ENCODE peak calls at places on chromosome X, in six cellular contexts. One of them, this sample, is unnamed.

GRCh38 chrX:14010566-14010965 is 19.1 kb downstream of the GEMIN8 start:
- DNase-seq in NCI-H510A: no peak
- DNase-seq in activated CD4-positive, alpha-beta T cell treated with anti-CD3 and anti-CD28 coated beads, Interleukin-2, amount 10 ng/mL, durations not matched to agents 7 days and 5 days: no peak
- DNase-seq in activated T-cell treated with anti-CD3 and anti-CD28 coated beads for 1 hour: no peak
- DNase-seq in naive thymus-derived CD4-positive, alpha-beta T cell: no peak
- DNase-seq in left colon: no peak
- DNase-seq in this sample: no peak

GRCh38 chrX:71098302-71098701 is 2.7 kb downstream of the FOXO4 start:
- DNase-seq in NCI-H510A: no peak
- DNase-seq in activated CD4-positive, alpha-beta T cell treated with anti-CD3 and anti-CD28 coated beads, Interleukin-2, amount 10 ng/mL, durations not matched to agents 7 days and 5 days: peak
- DNase-seq in activated T-cell treated with anti-CD3 and anti-CD28 coated beads for 1 hour: peak
- DNase-seq in naive thymus-derived CD4-positive, alpha-beta T cell: peak
- DNase-seq in left colon: peak
- DNase-seq in this sample: peak

GRCh38 chrX:74293343-74293946 is 10.5 kb upstream of the ZCCHC13 start:
- DNase-seq in NCI-H510A: peak
- DNase-seq in activated CD4-positive, alpha-beta T cell treated with anti-CD3 and anti-CD28 coated beads, Interleukin-2, amount 10 ng/mL, durations not matched to agents 7 days and 5 days: peak
- DNase-seq in activated T-cell treated with anti-CD3 and anti-CD28 coated beads for 1 hour: peak
- DNase-seq in naive thymus-derived CD4-positive, alpha-beta T cell: peak
- DNase-seq in left colon: peak
- DNase-seq in this sample: peak

GRCh38 chrX:48468693-48469691 is 1.1 kb downstream of the SLC38A5 start:
- DNase-seq in NCI-H510A: no peak
- DNase-seq in activated CD4-positive, alpha-beta T cell treated with anti-CD3 and anti-CD28 coated beads, Interleukin-2, amount 10 ng/mL, durations not matched to agents 7 days and 5 days: peak
- DNase-seq in activated T-cell treated with anti-CD3 and anti-CD28 coated beads for 1 hour: peak
- DNase-seq in naive thymus-derived CD4-positive, alpha-beta T cell: peak
- DNase-seq in left colon: peak
- DNase-seq in this sample: peak

GRCh38 chrX:10022580-10023245 is 55.6 kb downstream of the CLDN34 start:
- DNase-seq in NCI-H510A: no peak
- DNase-seq in activated CD4-positive, alpha-beta T cell treated with anti-CD3 and anti-CD28 coated beads, Interleukin-2, amount 10 ng/mL, durations not matched to agents 7 days and 5 days: no peak
- DNase-seq in activated T-cell treated with anti-CD3 and anti-CD28 coated beads for 1 hour: no peak
- DNase-seq in naive thymus-derived CD4-positive, alpha-beta T cell: no peak
- DNase-seq in left colon: no peak
- DNase-seq in this sample: peak

GRCh38 chrX:50704360-50704759 is 109.6 kb downstream of the SHROOM4 start:
- DNase-seq in NCI-H510A: no peak
- DNase-seq in activated CD4-positive, alpha-beta T cell treated with anti-CD3 and anti-CD28 coated beads, Interleukin-2, amount 10 ng/mL, durations not matched to agents 7 days and 5 days: no peak
- DNase-seq in activated T-cell treated with anti-CD3 and anti-CD28 coated beads for 1 hour: no peak
- DNase-seq in naive thymus-derived CD4-positive, alpha-beta T cell: no peak
- DNase-seq in left colon: no peak
- DNase-seq in this sample: no peak

GRCh38 chrX:1546601-1547275 is 9.8 kb upstream of the P2RY8 start:
- DNase-seq in NCI-H510A: no peak
- DNase-seq in activated CD4-positive, alpha-beta T cell treated with anti-CD3 and anti-CD28 coated beads, Interleukin-2, amount 10 ng/mL, durations not matched to agents 7 days and 5 days: no peak
- DNase-seq in activated T-cell treated with anti-CD3 and anti-CD28 coated beads for 1 hour: no peak
- DNase-seq in naive thymus-derived CD4-positive, alpha-beta T cell: no peak
- DNase-seq in left colon: no peak
- DNase-seq in this sample: no peak

GRCh38 chrX:39875834-39876625 is 221.7 kb downstream of the BCOR start:
- DNase-seq in NCI-H510A: no peak
- DNase-seq in activated CD4-positive, alpha-beta T cell treated with anti-CD3 and anti-CD28 coated beads, Interleukin-2, amount 10 ng/mL, durations not matched to agents 7 days and 5 days: no peak
- DNase-seq in activated T-cell treated with anti-CD3 and anti-CD28 coated beads for 1 hour: no peak
- DNase-seq in naive thymus-derived CD4-positive, alpha-beta T cell: no peak
- DNase-seq in left colon: no peak
- DNase-seq in this sample: no peak

GRCh38 chrX:68132749-68133148 is 300.5 kb downstream of the OPHN1 start:
- DNase-seq in NCI-H510A: no peak
- DNase-seq in activated CD4-positive, alpha-beta T cell treated with anti-CD3 and anti-CD28 coated beads, Interleukin-2, amount 10 ng/mL, durations not matched to agents 7 days and 5 days: no peak
- DNase-seq in activated T-cell treated with anti-CD3 and anti-CD28 coated beads for 1 hour: no peak
- DNase-seq in naive thymus-derived CD4-positive, alpha-beta T cell: no peak
- DNase-seq in left colon: no peak
- DNase-seq in this sample: no peak

GRCh38 chrX:47230136-47230868 is 2.5 kb upstream of the USP11 start:
- DNase-seq in NCI-H510A: no peak
- DNase-seq in activated CD4-positive, alpha-beta T cell treated with anti-CD3 and anti-CD28 coated beads, Interleukin-2, amount 10 ng/mL, durations not matched to agents 7 days and 5 days: no peak
- DNase-seq in activated T-cell treated with anti-CD3 and anti-CD28 coated beads for 1 hour: no peak
- DNase-seq in naive thymus-derived CD4-positive, alpha-beta T cell: no peak
- DNase-seq in left colon: no peak
- DNase-seq in this sample: no peak

GRCh38 chrX:101394372-101394771 is 3.6 kb downstream of the RPL36A start:
- DNase-seq in NCI-H510A: no peak
- DNase-seq in activated CD4-positive, alpha-beta T cell treated with anti-CD3 and anti-CD28 coated beads, Interleukin-2, amount 10 ng/mL, durations not matched to agents 7 days and 5 days: no peak
- DNase-seq in activated T-cell treated with anti-CD3 and anti-CD28 coated beads for 1 hour: no peak
- DNase-seq in naive thymus-derived CD4-positive, alpha-beta T cell: no peak
- DNase-seq in left colon: no peak
- DNase-seq in this sample: no peak

GRCh38 chrX:105323951-105324350 is 103.5 kb upstream of the TEX13A start:
- DNase-seq in NCI-H510A: peak
- DNase-seq in activated CD4-positive, alpha-beta T cell treated with anti-CD3 and anti-CD28 coated beads, Interleukin-2, amount 10 ng/mL, durations not matched to agents 7 days and 5 days: no peak
- DNase-seq in activated T-cell treated with anti-CD3 and anti-CD28 coated beads for 1 hour: no peak
- DNase-seq in naive thymus-derived CD4-positive, alpha-beta T cell: no peak
- DNase-seq in left colon: no peak
- DNase-seq in this sample: no peak

GRCh38 chrX:40003071-40003981 is 94.4 kb downstream of the BCOR start:
- DNase-seq in NCI-H510A: no peak
- DNase-seq in activated CD4-positive, alpha-beta T cell treated with anti-CD3 and anti-CD28 coated beads, Interleukin-2, amount 10 ng/mL, durations not matched to agents 7 days and 5 days: no peak
- DNase-seq in activated T-cell treated with anti-CD3 and anti-CD28 coated beads for 1 hour: no peak
- DNase-seq in naive thymus-derived CD4-positive, alpha-beta T cell: no peak
- DNase-seq in left colon: no peak
- DNase-seq in this sample: no peak

GRCh38 chrX:69027181-69028005 is 137.9 kb downstream of the PJA1 start:
- DNase-seq in NCI-H510A: no peak
- DNase-seq in activated CD4-positive, alpha-beta T cell treated with anti-CD3 and anti-CD28 coated beads, Interleukin-2, amount 10 ng/mL, durations not matched to agents 7 days and 5 days: no peak
- DNase-seq in activated T-cell treated with anti-CD3 and anti-CD28 coated beads for 1 hour: no peak
- DNase-seq in naive thymus-derived CD4-positive, alpha-beta T cell: no peak
- DNase-seq in left colon: peak
- DNase-seq in this sample: peak

GRCh38 chrX:19133784-19134183 is 11.5 kb upstream of the ADGRG2 start:
- DNase-seq in NCI-H510A: no peak
- DNase-seq in activated CD4-positive, alpha-beta T cell treated with anti-CD3 and anti-CD28 coated beads, Interleukin-2, amount 10 ng/mL, durations not matched to agents 7 days and 5 days: no peak
- DNase-seq in activated T-cell treated with anti-CD3 and anti-CD28 coated beads for 1 hour: no peak
- DNase-seq in naive thymus-derived CD4-positive, alpha-beta T cell: no peak
- DNase-seq in left colon: no peak
- DNase-seq in this sample: no peak

GRCh38 chrX:47169726-47170515 is 23.7 kb upstream of the UBA1 start:
- DNase-seq in NCI-H510A: no peak
- DNase-seq in activated CD4-positive, alpha-beta T cell treated with anti-CD3 and anti-CD28 coated beads, Interleukin-2, amount 10 ng/mL, durations not matched to agents 7 days and 5 days: no peak
- DNase-seq in activated T-cell treated with anti-CD3 and anti-CD28 coated beads for 1 hour: no peak
- DNase-seq in naive thymus-derived CD4-positive, alpha-beta T cell: no peak
- DNase-seq in left colon: no peak
- DNase-seq in this sample: no peak

GRCh38 chrX:56803849-56804681 is 75.0 kb downstream of the NBDY start:
- DNase-seq in NCI-H510A: no peak
- DNase-seq in activated CD4-positive, alpha-beta T cell treated with anti-CD3 and anti-CD28 coated beads, Interleukin-2, amount 10 ng/mL, durations not matched to agents 7 days and 5 days: no peak
- DNase-seq in activated T-cell treated with anti-CD3 and anti-CD28 coated beads for 1 hour: no peak
- DNase-seq in naive thymus-derived CD4-positive, alpha-beta T cell: no peak
- DNase-seq in left colon: no peak
- DNase-seq in this sample: no peak

GRCh38 chrX:24276011-24276410 is 37.9 kb downstream of the SUPT20HL2 start:
- DNase-seq in NCI-H510A: no peak
- DNase-seq in activated CD4-positive, alpha-beta T cell treated with anti-CD3 and anti-CD28 coated beads, Interleukin-2, amount 10 ng/mL, durations not matched to agents 7 days and 5 days: no peak
- DNase-seq in activated T-cell treated with anti-CD3 and anti-CD28 coated beads for 1 hour: no peak
- DNase-seq in naive thymus-derived CD4-positive, alpha-beta T cell: no peak
- DNase-seq in left colon: no peak
- DNase-seq in this sample: no peak

GRCh38 chrX:2928583-2929434 is at the start of gene ARSD:
- DNase-seq in NCI-H510A: peak
- DNase-seq in activated CD4-positive, alpha-beta T cell treated with anti-CD3 and anti-CD28 coated beads, Interleukin-2, amount 10 ng/mL, durations not matched to agents 7 days and 5 days: peak
- DNase-seq in activated T-cell treated with anti-CD3 and anti-CD28 coated beads for 1 hour: peak
- DNase-seq in naive thymus-derived CD4-positive, alpha-beta T cell: peak
- DNase-seq in left colon: peak
- DNase-seq in this sample: peak

GRCh38 chrX:33949300-33949699 is 182.8 kb downstream of the FAM47A start:
- DNase-seq in NCI-H510A: no peak
- DNase-seq in activated CD4-positive, alpha-beta T cell treated with anti-CD3 and anti-CD28 coated beads, Interleukin-2, amount 10 ng/mL, durations not matched to agents 7 days and 5 days: no peak
- DNase-seq in activated T-cell treated with anti-CD3 and anti-CD28 coated beads for 1 hour: no peak
- DNase-seq in naive thymus-derived CD4-positive, alpha-beta T cell: no peak
- DNase-seq in left colon: no peak
- DNase-seq in this sample: no peak

GRCh38 chrX:107646736-107647135 is 18.4 kb downstream of the PRPS1 start:
- DNase-seq in NCI-H510A: no peak
- DNase-seq in activated CD4-positive, alpha-beta T cell treated with anti-CD3 and anti-CD28 coated beads, Interleukin-2, amount 10 ng/mL, durations not matched to agents 7 days and 5 days: no peak
- DNase-seq in activated T-cell treated with anti-CD3 and anti-CD28 coated beads for 1 hour: no peak
- DNase-seq in naive thymus-derived CD4-positive, alpha-beta T cell: no peak
- DNase-seq in left colon: no peak
- DNase-seq in this sample: no peak

GRCh38 chrX:146154191-146154590 is 336.6 kb downstream of the SLITRK2 start:
- DNase-seq in NCI-H510A: no peak
- DNase-seq in activated CD4-positive, alpha-beta T cell treated with anti-CD3 and anti-CD28 coated beads, Interleukin-2, amount 10 ng/mL, durations not matched to agents 7 days and 5 days: no peak
- DNase-seq in activated T-cell treated with anti-CD3 and anti-CD28 coated beads for 1 hour: no peak
- DNase-seq in naive thymus-derived CD4-positive, alpha-beta T cell: no peak
- DNase-seq in left colon: no peak
- DNase-seq in this sample: no peak

GRCh38 chrX:53288173-53288572 is 6.8 kb upstream of the IQSEC2 start:
- DNase-seq in NCI-H510A: no peak
- DNase-seq in activated CD4-positive, alpha-beta T cell treated with anti-CD3 and anti-CD28 coated beads, Interleukin-2, amount 10 ng/mL, durations not matched to agents 7 days and 5 days: peak
- DNase-seq in activated T-cell treated with anti-CD3 and anti-CD28 coated beads for 1 hour: no peak
- DNase-seq in naive thymus-derived CD4-positive, alpha-beta T cell: no peak
- DNase-seq in left colon: peak
- DNase-seq in this sample: no peak

GRCh38 chrX:41259516-41259915 is 74.4 kb upstream of the DDX3X start:
- DNase-seq in NCI-H510A: no peak
- DNase-seq in activated CD4-positive, alpha-beta T cell treated with anti-CD3 and anti-CD28 coated beads, Interleukin-2, amount 10 ng/mL, durations not matched to agents 7 days and 5 days: no peak
- DNase-seq in activated T-cell treated with anti-CD3 and anti-CD28 coated beads for 1 hour: no peak
- DNase-seq in naive thymus-derived CD4-positive, alpha-beta T cell: no peak
- DNase-seq in left colon: no peak
- DNase-seq in this sample: no peak